ENCODE peak calls at places on chromosomes 11 and 22, in four cellular contexts. One of them, this sample, is unnamed.

GRCh38 chr11:5611627-5612026 is 13.2 kb upstream of the TRIM34 start:
- DNase-seq in K562: no peak
- DNase-seq in GM12878: no peak
- DNase-seq in HL-60: no peak
- DNase-seq in this sample: no peak

GRCh38 chr11:134658481-134659080 is 246.5 kb upstream of the B3GAT1 start:
- DNase-seq in K562: no peak
- DNase-seq in GM12878: no peak
- DNase-seq in HL-60: no peak
- DNase-seq in this sample: no peak

GRCh38 chr11:63535734-63536133 is 874 bp upstream of the PLAAT4 start:
- DNase-seq in K562: peak; percentile 34
- DNase-seq in GM12878: no peak
- DNase-seq in HL-60: no peak
- DNase-seq in this sample: no peak

GRCh38 chr11:86861810-86862209 is 61.5 kb downstream of the PRSS23 start:
- DNase-seq in K562: no peak
- DNase-seq in GM12878: no peak
- DNase-seq in HL-60: no peak
- DNase-seq in this sample: no peak

GRCh38 chr22:35664955-35665577 is 16.8 kb downstream of the APOL6 start:
- DNase-seq in K562: no peak
- DNase-seq in GM12878: no peak
- DNase-seq in HL-60: no peak
- DNase-seq in this sample: no peak

GRCh38 chr22:48235744-48236143 is 1473.3 kb downstream of the TBC1D22A start:
- DNase-seq in K562: no peak
- DNase-seq in GM12878: no peak
- DNase-seq in HL-60: no peak
- DNase-seq in this sample: no peak

GRCh38 chr11:1303196-1303821 is 6.1 kb downstream of the TOLLIP start:
- DNase-seq in K562: no peak
- DNase-seq in GM12878: no peak
- DNase-seq in HL-60: peak; percentile 22
- DNase-seq in this sample: no peak

GRCh38 chr22:43110927-43111623 is 525 bp downstream of the BIK start:
- DNase-seq in K562: no peak
- DNase-seq in GM12878: no peak
- DNase-seq in HL-60: peak; percentile 52
- DNase-seq in this sample: peak; percentile 55

GRCh38 chr11:2413735-2414579 is 13.4 kb downstream of the TSSC4 start:
- DNase-seq in K562: no peak
- DNase-seq in GM12878: no peak
- DNase-seq in HL-60: no peak
- DNase-seq in this sample: no peak

GRCh38 chr11:130190371-130190881 is 30.8 kb downstream of the ST14 start:
- DNase-seq in K562: no peak
- DNase-seq in GM12878: no peak
- DNase-seq in HL-60: no peak
- DNase-seq in this sample: no peak

GRCh38 chr11:3056296-3057068 is 741 bp downstream of the CARS1 start:
- DNase-seq in K562: no peak
- DNase-seq in GM12878: no peak
- DNase-seq in HL-60: no peak
- DNase-seq in this sample: no peak

GRCh38 chr11:114650661-114651060 is 27.7 kb upstream of the NXPE2 start:
- DNase-seq in K562: no peak
- DNase-seq in GM12878: no peak
- DNase-seq in HL-60: no peak
- DNase-seq in this sample: no peak

GRCh38 chr11:64910451-64911093 is 6.4 kb downstream of the ATG2A start:
- DNase-seq in K562: no peak
- DNase-seq in GM12878: no peak
- DNase-seq in HL-60: no peak
- DNase-seq in this sample: no peak

GRCh38 chr11:86016451-86016850 is 52.4 kb downstream of the PICALM start:
- DNase-seq in K562: no peak
- DNase-seq in GM12878: no peak
- DNase-seq in HL-60: no peak
- DNase-seq in this sample: no peak

GRCh38 chr11:46352063-46352841 is 5.0 kb downstream of the DGKZ start:
- DNase-seq in K562: peak; percentile 75
- DNase-seq in GM12878: no peak
- DNase-seq in HL-60: no peak
- DNase-seq in this sample: peak; percentile 70

GRCh38 chr11:46350695-46351094 is 3.4 kb downstream of the DGKZ start:
- DNase-seq in K562: no peak
- DNase-seq in GM12878: no peak
- DNase-seq in HL-60: no peak
- DNase-seq in this sample: no peak

GRCh38 chr11:46351148-46351547 is 3.9 kb downstream of the DGKZ start:
- DNase-seq in K562: no peak
- DNase-seq in GM12878: no peak
- DNase-seq in HL-60: no peak
- DNase-seq in this sample: no peak

GRCh38 chr11:46351606-46352005 is 4.3 kb downstream of the DGKZ start:
- DNase-seq in K562: no peak
- DNase-seq in GM12878: no peak
- DNase-seq in HL-60: no peak
- DNase-seq in this sample: no peak

DNA sequence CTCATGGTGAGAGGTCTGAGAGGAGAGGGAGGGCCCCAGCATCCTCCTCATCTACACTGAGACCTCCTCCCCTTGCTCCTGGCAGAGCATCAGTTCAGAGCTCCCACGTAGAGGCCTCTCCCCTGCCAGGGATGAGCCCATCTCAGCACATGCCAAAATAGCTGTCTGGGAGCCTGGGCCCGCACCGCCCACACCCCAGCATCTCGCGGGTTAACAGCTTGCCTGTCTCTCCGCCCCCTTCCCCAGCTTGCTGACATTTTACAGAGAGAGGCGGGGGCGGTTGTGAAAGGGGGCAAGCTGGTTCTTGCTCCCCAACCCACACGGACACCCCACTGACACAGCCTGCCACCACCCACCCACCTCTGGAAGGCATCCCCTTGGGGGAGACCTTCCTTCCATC is 6.4 kb downstream of the DGKZ start:
- DNase-seq in K562: no peak
- DNase-seq in GM12878: no peak
- DNase-seq in HL-60: no peak
- DNase-seq in this sample: no peak
- TF ChIP-seq SPI1 in K562: no peak
- TF ChIP-seq SPI1 in GM12878: no peak
- TF ChIP-seq SPI1 in HL-60: no peak
- TF ChIP-seq SPI1 in this sample: no peak

GRCh38 chr11:32310218-32310601 is 125.1 kb downstream of the WT1 start:
- DNase-seq in K562: no peak
- DNase-seq in GM12878: no peak
- DNase-seq in HL-60: no peak
- DNase-seq in this sample: no peak
- TF ChIP-seq SPI1 in K562: no peak
- TF ChIP-seq SPI1 in GM12878: no peak
- TF ChIP-seq SPI1 in HL-60: no peak
- TF ChIP-seq SPI1 in this sample: no peak

GRCh38 chr22:44892243-44892642 is 117.6 kb downstream of the PHF21B start:
- DNase-seq in K562: no peak
- DNase-seq in GM12878: no peak
- DNase-seq in HL-60: no peak
- DNase-seq in this sample: no peak
- TF ChIP-seq SPI1 in K562: peak; percentile 17
- TF ChIP-seq SPI1 in GM12878: no peak
- TF ChIP-seq SPI1 in HL-60: peak; percentile 19
- TF ChIP-seq SPI1 in this sample: no peak

DNA sequence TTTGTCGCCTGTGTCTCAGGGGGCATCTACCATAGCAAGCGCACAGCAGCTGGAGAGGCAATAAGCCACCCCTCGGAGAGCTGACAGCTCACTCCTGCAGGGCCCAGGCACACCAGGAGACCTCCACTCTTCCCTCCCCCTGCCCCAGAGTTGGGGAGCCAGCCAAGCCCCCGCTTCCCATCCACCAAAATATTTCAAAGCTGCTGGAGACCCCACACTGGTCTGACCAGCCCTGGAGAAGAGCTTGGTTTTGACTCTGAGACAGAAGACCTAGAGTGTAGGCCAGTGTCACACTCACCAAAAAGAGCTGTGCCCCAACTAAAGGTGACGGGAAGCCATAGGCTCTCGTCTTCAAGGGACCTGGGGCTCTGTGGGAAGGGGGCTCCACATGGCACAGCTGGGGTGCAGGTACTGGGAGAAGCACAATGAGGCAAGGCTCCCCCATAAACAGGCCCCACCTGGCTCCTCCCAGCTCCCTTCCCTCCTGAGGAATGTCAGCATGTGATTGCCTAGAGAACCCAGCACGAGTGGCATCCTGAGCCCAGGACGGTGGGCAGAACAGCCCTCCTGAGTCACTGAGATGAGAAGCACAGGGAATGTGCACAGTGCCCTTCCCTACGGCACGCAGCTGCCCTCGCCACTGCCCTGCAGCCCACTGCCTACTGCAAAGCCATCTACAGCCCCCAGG is 5.8 kb upstream of the GNAZ start:
- DNase-seq in K562: no peak
- DNase-seq in GM12878: no peak
- DNase-seq in HL-60: no peak
- DNase-seq in this sample: no peak
- TF ChIP-seq SPI1 in K562: no peak
- TF ChIP-seq SPI1 in GM12878: no peak
- TF ChIP-seq SPI1 in HL-60: no peak
- TF ChIP-seq SPI1 in this sample: no peak

DNA sequence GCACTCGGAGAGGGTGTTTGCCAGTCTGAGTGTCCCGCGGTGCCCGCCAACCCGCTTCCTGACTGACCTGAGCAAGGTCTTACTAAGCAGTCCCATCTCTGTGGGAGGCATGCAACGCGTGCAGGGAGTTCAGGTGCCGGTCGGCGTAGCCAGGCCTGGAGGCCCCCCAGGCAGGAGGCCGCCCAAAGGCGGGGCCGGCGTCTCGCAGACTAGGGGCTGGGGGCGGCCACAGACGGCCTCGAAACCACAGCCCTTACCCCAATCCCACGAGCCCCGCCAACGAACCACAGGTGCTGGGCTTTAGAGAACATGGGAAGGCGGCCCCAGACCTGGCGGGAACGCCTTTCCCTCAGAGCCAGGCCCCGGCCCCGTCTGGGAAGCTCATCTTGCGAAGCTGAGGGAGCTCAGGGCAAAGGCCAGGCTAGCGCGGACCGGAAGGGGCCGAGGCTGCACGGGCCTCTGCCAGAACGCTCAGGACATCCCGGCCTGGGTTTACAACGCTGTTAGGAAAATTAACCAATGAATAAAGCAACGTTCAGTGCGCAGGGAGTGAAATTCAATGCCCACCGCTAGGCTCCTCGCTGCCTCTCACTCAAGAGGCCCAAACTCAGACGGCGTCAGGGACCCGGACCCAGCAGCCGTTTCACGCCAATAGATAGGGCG is 2.1 kb upstream of the MTFP1 start:
- DNase-seq in K562: no peak
- DNase-seq in GM12878: no peak
- DNase-seq in HL-60: no peak
- DNase-seq in this sample: no peak
- TF ChIP-seq SPI1 in K562: no peak
- TF ChIP-seq SPI1 in GM12878: no peak
- TF ChIP-seq SPI1 in HL-60: no peak
- TF ChIP-seq SPI1 in this sample: no peak

DNA sequence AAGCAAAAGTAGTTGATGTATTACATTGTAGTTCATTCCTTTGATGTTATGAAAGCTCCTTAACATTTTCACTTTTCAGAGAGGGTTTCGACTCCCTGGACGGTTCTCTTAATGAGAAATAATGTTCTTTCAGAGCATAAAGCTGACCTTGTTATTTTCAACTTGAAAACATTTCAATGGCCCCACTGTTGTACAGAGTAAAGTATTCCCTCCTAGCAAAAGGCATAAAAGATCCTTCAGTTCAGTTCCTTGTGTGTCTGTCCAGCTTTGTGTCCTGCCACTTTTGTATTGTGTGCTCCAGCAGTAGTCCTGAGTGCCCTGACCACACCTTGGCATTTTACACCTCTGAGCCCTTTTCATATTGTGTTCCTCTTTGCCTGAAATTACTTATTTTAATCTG is 64.0 kb downstream of the UVRAG start:
- DNase-seq in K562: no peak
- DNase-seq in GM12878: no peak
- DNase-seq in HL-60: no peak
- DNase-seq in this sample: no peak
- TF ChIP-seq SPI1 in K562: no peak
- TF ChIP-seq SPI1 in GM12878: no peak
- TF ChIP-seq SPI1 in HL-60: no peak
- TF ChIP-seq SPI1 in this sample: no peak